ENCODE peak calls at places on chromosomes 6 and 20, in six cellular contexts. M is posterior vena cava; W is myocyte; T is lung microvascular endothelial cell; F is AG10803; N is activated naive CD4-positive, alpha-beta T cell treated with anti-CD3 and anti-CD28 coated beads, Interleukin-2, amount 10 ng/mL, durations not matched to agents 7 days and 5 days. J is an unnamed sample.

GRCh38 chr6:41237128-41237527 is 9.0 kb downstream of the TREML4 start:
- DNase-seq in T (no peak), W (no peak), M (no peak), N (no peak), F (no peak), J (no peak)

GRCh38 chr20:58523916-58524315 is 8.7 kb upstream of the APCDD1L start:
- DNase-seq in W (peak), F (peak), N (no peak), T (peak), M (no peak), J (no peak)

GRCh38 chr6:127462391-127462790 is 3.2 kb upstream of the KIAA0408 start:
- DNase-seq in N (no peak), T (no peak), W (peak), M (no peak), F (peak), J (no peak)

GRCh38 chr20:57473246-57474042 is 51.5 kb downstream of the CTCFL start:
- DNase-seq in N (peak), F (no peak), M (peak), W (no peak), T (peak), J (no peak)

GRCh38 chr6:158431560-158431959 is 119.3 kb downstream of the TULP4 start:
- DNase-seq in T (no peak), W (no peak), N (no peak), F (no peak), M (no peak), J (no peak)

GRCh38 chr6:156961282-156961892 is 184.2 kb downstream of the ARID1B start:
- DNase-seq in W (no peak), F (no peak), T (no peak), N (no peak), M (no peak), J (no peak)

GRCh38 chr20:43473058-43473704 is 15.5 kb downstream of the SRSF6 start:
- DNase-seq in M (no peak), T (no peak), N (no peak), W (no peak), F (no peak), J (no peak)

GRCh38 chr6:133248241-133249001 is 7.3 kb downstream of the EYA4 start:
- DNase-seq in F (no peak), T (no peak), M (no peak), W (no peak), N (no peak), J (no peak)

GRCh38 chr6:57143690-57144089 is 28.4 kb upstream of the BAG2 start:
- DNase-seq in M (no peak), T (no peak), N (no peak), W (no peak), F (no peak), J (no peak)

GRCh38 chr6:107769053-107769658 is 55.0 kb downstream of the SCML4 start:
- DNase-seq in M (no peak), T (no peak), W (peak), N (no peak), F (no peak), J (no peak)

GRCh38 chr20:43040427-43040826 is 149.3 kb downstream of the PTPRT start:
- DNase-seq in W (peak), F (no peak), T (no peak), N (no peak), M (no peak), J (no peak)

GRCh38 chr6:50762798-50763197 is 49.5 kb downstream of the TFAP2D start:
- DNase-seq in T (no peak), N (no peak), M (no peak), W (no peak), F (no peak), J (no peak)

GRCh38 chr20:14860410-14860814 is 523.0 kb upstream of the FLRT3 start:
- DNase-seq in T (no peak), N (no peak), F (no peak), M (no peak), W (no peak), J (no peak)

GRCh38 chr20:64189986-64190385 is 25.7 kb downstream of the MYT1 start:
- DNase-seq in W (no peak), M (no peak), N (no peak), T (no peak), F (no peak), J (no peak)

GRCh38 chr20:50108571-50109235 is 4.2 kb downstream of the UBE2V1 start:
- DNase-seq in W (no peak), F (no peak), M (no peak), T (peak), N (no peak), J (no peak)

GRCh38 chr6:70234561-70235236 is 68.2 kb downstream of the COL9A1 start:
- DNase-seq in M (no peak), N (no peak), T (no peak), W (no peak), F (no peak), J (no peak)

GRCh38 chr6:128964771-128965170 is 81.8 kb downstream of the LAMA2 start:
- DNase-seq in W (no peak), M (no peak), F (no peak), T (no peak), N (no peak), J (no peak)

GRCh38 chr20:38315290-38315966 is 11.5 kb downstream of the BPI start:
- DNase-seq in F (peak), T (peak), M (no peak), W (peak), N (no peak), J (no peak)

J was measured in 8988T.